ENCODE peak calls at places on chromosomes 12 and 14, in eight cellular contexts. T is lung; Q is psoas muscle; S is neural progenitor cell; D is testis; X is CD8-positive, alpha-beta memory T cell; V is tibial nerve; A is stomach. Y is an unnamed sample.

GRCh38 chr12:69966409-69966808 is 141.4 kb downstream of the MYRFL start:
- DNase-seq in T (no peak), Q (peak; percentile 52), S (no peak), D (no peak), X (no peak), V (peak; percentile 47), A (no peak), Y (peak; percentile 15)

GRCh38 chr12:84996759-84997158 is 39.3 kb downstream of the TSPAN19 start:
- DNase-seq in T (no peak), Q (no peak), S (no peak), D (no peak), X (no peak), V (no peak), A (no peak), Y (no peak)

GRCh38 chr12:16062611-16063010 is 151.5 kb downstream of the DERA start:
- DNase-seq in T (no peak), Q (no peak), S (no peak), D (no peak), X (no peak), V (no peak), A (no peak), Y (no peak)

GRCh38 chr14:96805906-96806305 is 8.7 kb downstream of the VRK1 start:
- DNase-seq in T (no peak), Q (no peak), S (no peak), D (no peak), X (no peak), V (no peak), A (no peak), Y (no peak)

GRCh38 chr12:69649529-69649928 is 38.8 kb upstream of the LRRC10 start:
- DNase-seq in T (no peak), Q (no peak), S (no peak), D (no peak), X (no peak), V (no peak), A (no peak), Y (no peak)

GRCh38 chr14:102982852-102983470 is 60.5 kb downstream of the AMN start:
- DNase-seq in T (no peak), Q (no peak), S (no peak), D (no peak), X (no peak), V (no peak), A (no peak), Y (no peak)

GRCh38 chr12:50979369-50980052 is 27.2 kb downstream of the HIGD1C start:
- DNase-seq in T (no peak), Q (no peak), S (no peak), D (no peak), X (no peak), V (no peak), A (no peak), Y (no peak)

GRCh38 chr12:71456990-71457389 is 17.4 kb downstream of the LGR5 start:
- DNase-seq in T (no peak), Q (no peak), S (peak; percentile 58), D (no peak), X (no peak), V (no peak), A (no peak), Y (no peak)

GRCh38 chr12:122308811-122309210 is 42.5 kb upstream of the VPS33A start:
- DNase-seq in T (no peak), Q (no peak), S (no peak), D (no peak), X (no peak), V (no peak), A (no peak), Y (no peak)

GRCh38 chr14:68208218-68208617 is 388.6 kb downstream of the RAD51B start:
- DNase-seq in T (no peak), Q (no peak), S (no peak), D (no peak), X (no peak), V (no peak), A (no peak), Y (no peak)

GRCh38 chr12:27012982-27013255 is 1.3 kb downstream of the TM7SF3 start:
- DNase-seq in T (no peak), Q (no peak), S (no peak), D (no peak), X (no peak), V (no peak), A (no peak), Y (no peak)

GRCh38 chr14:39956372-39956771 is 524.1 kb upstream of the FBXO33 start:
- DNase-seq in T (no peak), Q (no peak), S (no peak), D (no peak), X (no peak), V (no peak), A (no peak), Y (no peak)

GRCh38 chr12:68901551-68901950 is 31.4 kb downstream of the CPM start:
- DNase-seq in T (no peak), Q (no peak), S (no peak), D (no peak), X (no peak), V (no peak), A (no peak), Y (no peak)

GRCh38 chr12:5138256-5138655 is 94.6 kb downstream of the KCNA5 start:
- DNase-seq in T (no peak), Q (no peak), S (no peak), D (no peak), X (no peak), V (no peak), A (no peak), Y (no peak)

GRCh38 chr12:106814649-106815048 is 40.2 kb downstream of the RIC8B start:
- DNase-seq in T (no peak), Q (no peak), S (no peak), D (no peak), X (no peak), V (no peak), A (no peak), Y (no peak)

GRCh38 chr14:104665663-104666522 is 23.5 kb upstream of the INF2 start:
- DNase-seq in T (no peak), Q (no peak), S (peak; percentile 95), D (peak; percentile 92), X (no peak), V (peak; percentile 36), A (peak; percentile 80), Y (no peak)

GRCh38 chr14:20144820-20145219 is 6.2 kb downstream of the OR4N5 start:
- DNase-seq in T (no peak), Q (no peak), S (no peak), D (no peak), X (no peak), V (no peak), A (no peak), Y (no peak)
- H3K9me3 ChIP-seq in T (no peaks in the 10 kb centered on the region), Q (no peaks in the 10 kb centered on the region), S (peaks cover 51% of the 10 kb centered on the region), D (no peaks in the 10 kb centered on the region), X (no peaks in the 10 kb centered on the region), V (no peaks in the 10 kb centered on the region), A (peaks cover 5% of the 10 kb centered on the region), Y (no peaks in the 10 kb centered on the region)

GRCh38 chr12:93078092-93078491 is 149.0 kb upstream of the EEA1 start:
- DNase-seq in T (no peak), Q (no peak), S (no peak), D (no peak), X (no peak), V (no peak), A (no peak), Y (no peak)
- H3K4me1 ChIP-seq in T (peaks cover 2% of the 10 kb centered on the region), Q (no peaks in the 10 kb centered on the region), S (peaks cover 25% of the 10 kb centered on the region), D (peaks cover 3% of the 10 kb centered on the region), X (no peaks in the 10 kb centered on the region), V (no peaks in the 10 kb centered on the region), A (no peaks in the 10 kb centered on the region), Y (no peaks in the 10 kb centered on the region)

GRCh38 chr12:34347367-34347766 is 325.1 kb downstream of the ALG10 start:
- DNase-seq in T (no peak), Q (no peak), S (no peak), D (no peak), X (no peak), V (no peak), A (no peak), Y (no peak)
- H3K9me3 ChIP-seq in T (no peaks in the 10 kb centered on the region), Q (no peaks in the 10 kb centered on the region), S (no peaks in the 10 kb centered on the region), D (no peaks in the 10 kb centered on the region), X (no peaks in the 10 kb centered on the region), V (no peaks in the 10 kb centered on the region), A (peaks cover 100% of the 10 kb centered on the region), Y (no peaks in the 10 kb centered on the region)

DNA sequence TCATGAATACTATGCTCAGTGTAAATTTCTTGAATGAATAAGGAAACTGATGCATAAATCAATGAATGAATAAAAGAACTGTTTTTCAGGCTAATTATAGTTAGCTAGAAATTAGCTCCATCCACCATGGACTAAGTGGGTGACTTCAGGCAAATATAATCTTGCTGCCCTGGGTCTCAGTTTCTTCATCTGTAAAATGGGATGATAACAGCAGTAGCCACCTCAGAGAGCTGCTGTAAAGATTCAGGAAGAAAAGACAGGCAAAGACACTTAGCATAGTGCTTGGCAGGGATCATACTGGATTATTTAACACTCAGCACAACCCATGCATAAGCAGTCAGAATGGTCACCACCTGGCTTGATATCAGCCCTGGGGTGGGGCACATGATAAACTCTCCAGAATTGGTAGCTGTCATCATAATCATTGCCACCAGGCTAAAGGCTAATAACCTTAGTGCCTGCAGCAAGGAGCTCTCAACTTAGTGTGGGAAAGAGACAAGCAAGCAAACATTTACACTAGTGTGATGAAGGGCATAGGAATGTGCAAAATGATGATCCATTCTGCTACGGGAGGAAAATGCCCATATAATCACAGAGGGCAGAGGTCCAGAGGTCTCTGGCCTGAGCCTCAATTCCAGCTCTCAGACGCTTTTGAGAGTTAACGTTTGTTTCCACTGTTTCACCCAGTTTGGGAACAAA is 234.7 kb upstream of the TBX3 start:
- DNase-seq in T (no peak), Q (no peak), S (no peak), D (no peak), X (no peak), V (no peak), A (no peak), Y (no peak)
- H3K4me1 ChIP-seq in T (no peaks in the 10 kb centered on the region), Q (no peaks in the 10 kb centered on the region), S (peaks cover 12% of the 10 kb centered on the region), D (no peaks in the 10 kb centered on the region), X (no peaks in the 10 kb centered on the region), V (no peaks in the 10 kb centered on the region), A (no peaks in the 10 kb centered on the region), Y (peaks cover 7% of the 10 kb centered on the region)